ENCODE peak calls at places on chromosomes 13 and 19, in five cellular contexts. One of them, this sample, is unnamed.

GRCh38 chr19:33293255-33294057 is 8.9 kb downstream of the CEBPA start:
- DNase-seq in neural progenitor cell: no peak
- DNase-seq in AG10803: peak; percentile 79
- DNase-seq in AG04449: peak; percentile 45
- DNase-seq in tibial nerve: no peak
- DNase-seq in this sample: peak; percentile 24

GRCh38 chr13:26991508-26992181 is 180.0 kb downstream of the USP12 start:
- DNase-seq in AG04449: no peak
- DNase-seq in tibial nerve: no peak
- DNase-seq in AG10803: no peak
- DNase-seq in neural progenitor cell: no peak
- DNase-seq in this sample: no peak

GRCh38 chr13:95002968-95003813 is 290.8 kb upstream of the SOX21 start:
- DNase-seq in neural progenitor cell: peak; percentile 23
- DNase-seq in tibial nerve: no peak
- DNase-seq in AG04449: no peak
- DNase-seq in AG10803: no peak
- DNase-seq in this sample: no peak

GRCh38 chr19:55621673-55622231 is 2.6 kb downstream of the ZNF784 start:
- DNase-seq in tibial nerve: no peak
- DNase-seq in AG10803: no peak
- DNase-seq in neural progenitor cell: no peak
- DNase-seq in AG04449: no peak
- DNase-seq in this sample: no peak

GRCh38 chr13:44312898-44313551 is 60.6 kb upstream of the SERP2 start:
- DNase-seq in AG10803: peak; percentile 83
- DNase-seq in AG04449: peak; percentile 76
- DNase-seq in neural progenitor cell: no peak
- DNase-seq in tibial nerve: no peak
- DNase-seq in this sample: no peak

GRCh38 chr19:40452016-40452415 is 7.9 kb upstream of the SERTAD3 start:
- DNase-seq in AG04449: no peak
- DNase-seq in neural progenitor cell: no peak
- DNase-seq in tibial nerve: no peak
- DNase-seq in AG10803: no peak
- DNase-seq in this sample: no peak

GRCh38 chr19:38993271-38993670 is 17.7 kb upstream of the FBXO17 start:
- DNase-seq in tibial nerve: no peak
- DNase-seq in neural progenitor cell: no peak
- DNase-seq in AG10803: peak; percentile 55
- DNase-seq in AG04449: peak; percentile 16
- DNase-seq in this sample: no peak

GRCh38 chr13:28753208-28753892 is 34.6 kb upstream of the SLC46A3 start:
- DNase-seq in AG04449: peak; percentile 78
- DNase-seq in neural progenitor cell: no peak
- DNase-seq in AG10803: peak; percentile 96
- DNase-seq in tibial nerve: peak; percentile 16
- DNase-seq in this sample: peak; percentile 79

GRCh38 chr19:6088677-6089063 is 21.6 kb downstream of the RFX2 start:
- DNase-seq in neural progenitor cell: no peak
- DNase-seq in tibial nerve: no peak
- DNase-seq in AG04449: no peak
- DNase-seq in AG10803: no peak
- DNase-seq in this sample: no peak

GRCh38 chr13:83716121-83716520 is 166.2 kb downstream of the SLITRK1 start:
- DNase-seq in AG04449: no peak
- DNase-seq in tibial nerve: no peak
- DNase-seq in AG10803: peak; percentile 16
- DNase-seq in neural progenitor cell: no peak
- DNase-seq in this sample: no peak

GRCh38 chr19:37933965-37934364 is 27.0 kb downstream of the SIPA1L3 start:
- DNase-seq in AG04449: no peak
- DNase-seq in neural progenitor cell: no peak
- DNase-seq in tibial nerve: no peak
- DNase-seq in AG10803: peak; percentile 59
- DNase-seq in this sample: no peak

GRCh38 chr19:1250374-1251232 is 2.2 kb downstream of the MIDN start:
- DNase-seq in AG10803: peak; percentile 69
- DNase-seq in tibial nerve: no peak
- DNase-seq in AG04449: no peak
- DNase-seq in neural progenitor cell: peak; percentile 96
- DNase-seq in this sample: no peak

GRCh38 chr19:51448011-51448744 is 10.1 kb downstream of the SIGLEC8 start:
- DNase-seq in AG04449: no peak
- DNase-seq in AG10803: no peak
- DNase-seq in neural progenitor cell: no peak
- DNase-seq in tibial nerve: no peak
- DNase-seq in this sample: no peak

GRCh38 chr13:31023126-31023525 is 90.7 kb downstream of the TEX26 start:
- DNase-seq in neural progenitor cell: no peak
- DNase-seq in tibial nerve: no peak
- DNase-seq in AG04449: no peak
- DNase-seq in AG10803: no peak
- DNase-seq in this sample: no peak

GRCh38 chr19:7874080-7874856 is at the start of gene PRR36:
- DNase-seq in AG04449: no peak
- DNase-seq in AG10803: no peak
- DNase-seq in neural progenitor cell: peak; percentile 92
- DNase-seq in tibial nerve: no peak
- DNase-seq in this sample: no peak

GRCh38 chr13:38866649-38867048 is 124.0 kb downstream of the STOML3 start:
- DNase-seq in AG04449: no peak
- DNase-seq in neural progenitor cell: no peak
- DNase-seq in tibial nerve: no peak
- DNase-seq in AG10803: no peak
- DNase-seq in this sample: no peak

GRCh38 chr19:2433854-2434253 is 6.5 kb upstream of the TIMM13 start:
- DNase-seq in AG04449: no peak
- DNase-seq in neural progenitor cell: no peak
- DNase-seq in AG10803: no peak
- DNase-seq in tibial nerve: no peak
- DNase-seq in this sample: no peak

GRCh38 chr13:97224544-97225324 is 2.6 kb downstream of the MBNL2 start:
- DNase-seq in AG10803: peak; percentile 68
- DNase-seq in tibial nerve: no peak
- DNase-seq in neural progenitor cell: no peak
- DNase-seq in AG04449: no peak
- DNase-seq in this sample: no peak

GRCh38 chr19:41746593-41747227 is 8.6 kb upstream of the CEACAM6 start:
- DNase-seq in tibial nerve: no peak
- DNase-seq in AG10803: peak; percentile 45
- DNase-seq in neural progenitor cell: peak; percentile 31
- DNase-seq in AG04449: peak; percentile 3
- DNase-seq in this sample: peak; percentile 7

GRCh38 chr13:111577429-111577828 is 257.0 kb downstream of the TEX29 start:
- DNase-seq in tibial nerve: no peak
- DNase-seq in neural progenitor cell: no peak
- DNase-seq in AG10803: no peak
- DNase-seq in AG04449: no peak
- DNase-seq in this sample: no peak

GRCh38 chr19:11111771-11112144 is 22.5 kb downstream of the LDLR start:
- DNase-seq in AG04449: no peak
- DNase-seq in AG10803: no peak
- DNase-seq in tibial nerve: no peak
- DNase-seq in neural progenitor cell: no peak
- DNase-seq in this sample: no peak

GRCh38 chr13:27573265-27573664 is 47.1 kb downstream of the LNX2 start:
- DNase-seq in neural progenitor cell: no peak
- DNase-seq in AG04449: no peak
- DNase-seq in AG10803: peak; percentile 4
- DNase-seq in tibial nerve: no peak
- DNase-seq in this sample: no peak

GRCh38 chr19:15549581-15549980 is 41.3 kb downstream of the CYP4F22 start:
- DNase-seq in AG04449: no peak
- DNase-seq in neural progenitor cell: no peak
- DNase-seq in AG10803: no peak
- DNase-seq in tibial nerve: no peak
- DNase-seq in this sample: no peak

GRCh38 chr13:99357149-99357596 is 50.0 kb upstream of the GPR183 start:
- DNase-seq in AG10803: peak; percentile 20
- DNase-seq in tibial nerve: no peak
- DNase-seq in AG04449: peak; percentile 34
- DNase-seq in neural progenitor cell: no peak
- DNase-seq in this sample: peak; percentile 15

GRCh38 chr13:69474286-69474685 is 633.3 kb upstream of the ATXN8OS start:
- DNase-seq in tibial nerve: no peak
- DNase-seq in AG04449: no peak
- DNase-seq in neural progenitor cell: no peak
- DNase-seq in AG10803: no peak
- DNase-seq in this sample: no peak

GRCh38 chr13:34108396-34108795 is 290.4 kb downstream of the RFC3 start:
- DNase-seq in AG04449: no peak
- DNase-seq in neural progenitor cell: no peak
- DNase-seq in tibial nerve: no peak
- DNase-seq in AG10803: no peak
- DNase-seq in this sample: no peak

GRCh38 chr13:80036845-80037504 is 304.0 kb downstream of the SPRY2 start:
- DNase-seq in tibial nerve: no peak
- DNase-seq in neural progenitor cell: no peak
- DNase-seq in AG10803: peak; percentile 16
- DNase-seq in AG04449: no peak
- DNase-seq in this sample: no peak

GRCh38 chr13:114203536-114203935 is 24.5 kb downstream of the CFAP97D2 start:
- DNase-seq in tibial nerve: no peak
- DNase-seq in AG04449: no peak
- DNase-seq in neural progenitor cell: no peak
- DNase-seq in AG10803: no peak
- DNase-seq in this sample: no peak

GRCh38 chr13:107937841-107938240 is 277.5 kb downstream of the LIG4 start:
- DNase-seq in tibial nerve: no peak
- DNase-seq in AG04449: no peak
- DNase-seq in neural progenitor cell: no peak
- DNase-seq in AG10803: no peak
- DNase-seq in this sample: no peak

GRCh38 chr13:29693297-29693945 is 97.9 kb upstream of the SLC7A1 start:
- DNase-seq in AG10803: no peak
- DNase-seq in AG04449: no peak
- DNase-seq in neural progenitor cell: no peak
- DNase-seq in tibial nerve: no peak
- DNase-seq in this sample: no peak

GRCh38 chr13:37173214-37173613 is 67.8 kb upstream of the CSNK1A1L start:
- DNase-seq in tibial nerve: no peak
- DNase-seq in neural progenitor cell: no peak
- DNase-seq in AG04449: peak; percentile 88
- DNase-seq in AG10803: peak; percentile 96
- DNase-seq in this sample: peak; percentile 78

GRCh38 chr19:55238030-55238429 is 9.5 kb upstream of the TMEM86B start:
- DNase-seq in neural progenitor cell: no peak
- DNase-seq in AG10803: no peak
- DNase-seq in AG04449: no peak
- DNase-seq in tibial nerve: no peak
- DNase-seq in this sample: no peak

GRCh38 chr13:38686635-38687245 is at the start of gene FREM2:
- DNase-seq in AG10803: no peak
- DNase-seq in tibial nerve: no peak
- DNase-seq in AG04449: no peak
- DNase-seq in neural progenitor cell: peak; percentile 97
- DNase-seq in this sample: no peak

GRCh38 chr19:6536138-6536671 is 5.4 kb downstream of the TNFSF9 start:
- DNase-seq in AG04449: no peak
- DNase-seq in AG10803: no peak
- DNase-seq in tibial nerve: no peak
- DNase-seq in neural progenitor cell: peak; percentile 56
- DNase-seq in this sample: no peak

GRCh38 chr19:53311044-53311443 is 22.5 kb upstream of the ZNF845 start:
- DNase-seq in neural progenitor cell: peak; percentile 48
- DNase-seq in AG10803: no peak
- DNase-seq in tibial nerve: no peak
- DNase-seq in AG04449: no peak
- DNase-seq in this sample: no peak

GRCh38 chr13:96817336-96817941 is 176.8 kb downstream of the OXGR1 start:
- DNase-seq in AG04449: no peak
- DNase-seq in neural progenitor cell: peak; percentile 55
- DNase-seq in tibial nerve: no peak
- DNase-seq in AG10803: peak; percentile 5
- DNase-seq in this sample: no peak

GRCh38 chr19:33784432-33784831 is 12.2 kb upstream of the KCTD15 start:
- DNase-seq in AG04449: no peak
- DNase-seq in tibial nerve: no peak
- DNase-seq in neural progenitor cell: no peak
- DNase-seq in AG10803: no peak
- DNase-seq in this sample: no peak

DNA sequence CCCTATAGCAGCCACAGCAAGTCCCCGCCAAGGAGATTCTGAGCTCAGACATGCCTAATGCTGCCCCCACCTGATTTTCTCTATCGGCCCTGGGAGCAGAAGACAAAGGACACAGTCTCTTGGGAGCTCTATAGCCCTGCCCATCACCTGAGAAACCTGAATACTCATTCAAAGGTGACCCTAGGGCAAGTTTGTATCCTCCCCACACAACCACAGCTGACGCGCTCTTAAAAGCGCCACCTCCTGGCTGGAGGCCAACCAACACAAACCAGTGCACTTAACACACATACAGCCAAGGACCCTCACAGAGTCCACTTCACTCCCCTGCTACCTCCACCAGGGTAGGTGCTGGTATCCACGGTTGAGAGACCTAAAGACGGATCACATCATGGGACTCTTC is 8.8 kb upstream of the IGFL4 start:
- DNase-seq in AG04449: no peak
- DNase-seq in neural progenitor cell: no peak
- DNase-seq in tibial nerve: no peak
- DNase-seq in AG10803: no peak
- DNase-seq in this sample: no peak
- TF ChIP-seq CTCF in AG04449: no peak
- TF ChIP-seq CTCF in neural progenitor cell: peak; percentile 22
- TF ChIP-seq CTCF in tibial nerve: no peak
- TF ChIP-seq CTCF in AG10803: no peak
- TF ChIP-seq CTCF in this sample: no peak

GRCh38 chr13:20550799-20551198 is 16.2 kb upstream of the IFT88 start:
- DNase-seq in AG04449: no peak
- DNase-seq in tibial nerve: no peak
- DNase-seq in neural progenitor cell: no peak
- DNase-seq in AG10803: peak; percentile 4
- DNase-seq in this sample: no peak
- TF ChIP-seq CTCF in AG04449: no peak
- TF ChIP-seq CTCF in tibial nerve: no peak
- TF ChIP-seq CTCF in neural progenitor cell: no peak
- TF ChIP-seq CTCF in AG10803: no peak
- TF ChIP-seq CTCF in this sample: no peak

GRCh38 chr13:68390987-68391386 is 1160.9 kb upstream of the PCDH9 start:
- DNase-seq in AG10803: no peak
- DNase-seq in neural progenitor cell: no peak
- DNase-seq in tibial nerve: no peak
- DNase-seq in AG04449: no peak
- DNase-seq in this sample: no peak
- TF ChIP-seq CTCF in AG10803: no peak
- TF ChIP-seq CTCF in neural progenitor cell: no peak
- TF ChIP-seq CTCF in tibial nerve: no peak
- TF ChIP-seq CTCF in AG04449: no peak
- TF ChIP-seq CTCF in this sample: no peak

DNA sequence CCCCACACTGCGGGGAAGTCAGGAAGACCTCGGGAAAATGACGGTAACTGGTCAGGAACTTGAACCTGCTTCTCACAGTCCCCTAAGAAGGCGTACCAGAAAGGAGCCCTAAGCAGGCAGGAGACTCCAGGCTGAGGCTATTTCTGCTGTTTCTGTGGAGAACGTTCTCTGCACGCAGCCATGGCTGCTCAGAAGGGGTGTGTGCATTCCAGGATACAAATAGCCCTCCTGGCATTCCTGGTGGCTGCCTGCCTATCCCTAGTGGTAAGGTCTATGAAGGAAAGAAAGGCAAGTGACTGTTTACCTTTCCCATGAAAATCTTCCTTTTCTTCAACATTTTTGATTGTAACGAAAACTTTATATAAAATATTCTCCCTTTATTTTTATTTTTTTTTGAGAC is 2.5 kb downstream of the SGCG start:
- DNase-seq in neural progenitor cell: no peak
- DNase-seq in AG04449: no peak
- DNase-seq in tibial nerve: no peak
- DNase-seq in AG10803: no peak
- DNase-seq in this sample: no peak
- TF ChIP-seq CTCF in neural progenitor cell: no peak
- TF ChIP-seq CTCF in AG04449: no peak
- TF ChIP-seq CTCF in tibial nerve: no peak
- TF ChIP-seq CTCF in AG10803: no peak
- TF ChIP-seq CTCF in this sample: no peak

This sample was measured in AG09319.